ENCODE peak calls at places on chromosomes 12 and 14, in nine cellular contexts. H is hepatocyte, B is neural progenitor cell, G is endothelial cell of umbilical vein, E is GM23248, K is PC-3, C is MM.1S, V is fibroblast of lung, D is mammary epithelial cell. M is an unnamed sample.

GRCh38 chr14:69943084-69943797 is 64.0 kb downstream of the SMOC1 start:
- DNase-seq in H (peak; percentile 25), B (peak; percentile 31), G (no peak), E (no peak), K (no peak), C (no peak), V (no peak), D (no peak), M (no peak)

GRCh38 chr14:88628033-88628432 is 65.2 kb downstream of the ZC3H14 start:
- DNase-seq in H (no peak), B (no peak), G (no peak), E (no peak), K (no peak), C (no peak), V (no peak), D (no peak), M (no peak)

GRCh38 chr12:117680311-117680710 is 288.5 kb downstream of the KSR2 start:
- DNase-seq in H (no peak), B (no peak), G (peak; percentile 81), E (peak; percentile 66), K (peak; percentile 43), C (no peak), V (peak; percentile 67), D (no peak), M (no peak)

GRCh38 chr14:101075025-101075800 is 171.7 kb upstream of the RTL1 start:
- DNase-seq in H (no peak), B (no peak), G (no peak), E (no peak), K (no peak), C (no peak), V (peak; percentile 21), D (no peak), M (no peak)

GRCh38 chr14:53742226-53742607 is 214.4 kb downstream of the BMP4 start:
- DNase-seq in H (no peak), B (peak; percentile 59), G (peak; percentile 4), E (no peak), K (no peak), C (no peak), V (peak; percentile 3), D (no peak), M (peak; percentile 58)

GRCh38 chr12:13857750-13858149 is 123.7 kb downstream of the GRIN2B start:
- DNase-seq in H (no peak), B (no peak), G (no peak), E (no peak), K (no peak), C (no peak), V (no peak), D (no peak), M (no peak)

GRCh38 chr12:95182868-95183415 is 34.3 kb downstream of the FGD6 start:
- DNase-seq in H (no peak), B (no peak), G (no peak), E (peak; percentile 86), K (peak; percentile 72), C (no peak), V (peak; percentile 98), D (peak; percentile 57), M (no peak)

GRCh38 chr14:24052656-24053547 is 1.1 kb downstream of the CARMIL3 start:
- DNase-seq in H (no peak), B (no peak), G (no peak), E (peak; percentile 59), K (no peak), C (no peak), V (no peak), D (no peak), M (no peak)

GRCh38 chr12:121773011-121773777 is 20.3 kb downstream of the RHOF start:
- DNase-seq in H (peak; percentile 84), B (peak; percentile 82), G (peak; percentile 40), E (peak; percentile 72), K (peak; percentile 84), C (peak; percentile 37), V (peak; percentile 53), D (peak; percentile 64), M (peak; percentile 88)

GRCh38 chr12:58894040-58894439 is 26.3 kb downstream of the LRIG3 start:
- DNase-seq in H (no peak), B (no peak), G (no peak), E (no peak), K (no peak), C (no peak), V (no peak), D (no peak), M (no peak)

GRCh38 chr14:93234798-93235197 is 27.7 kb downstream of the UBR7 start:
- DNase-seq in H (no peak), B (peak; percentile 13), G (no peak), E (peak; percentile 96), K (peak; percentile 94), C (no peak), V (peak; percentile 89), D (peak; percentile 79), M (no peak)

GRCh38 chr14:56119221-56119967 is 1.2 kb downstream of the PELI2 start:
- DNase-seq in H (peak; percentile 61), B (peak; percentile 71), G (peak; percentile 54), E (peak; percentile 70), K (no peak), C (no peak), V (peak; percentile 47), D (no peak), M (peak; percentile 64)

GRCh38 chr14:56122306-56122705 is 4.1 kb downstream of the PELI2 start:
- DNase-seq in H (no peak), B (no peak), G (no peak), E (peak; percentile 37), K (no peak), C (no peak), V (no peak), D (no peak), M (no peak)

GRCh38 chr14:56121786-56122185 is 3.6 kb downstream of the PELI2 start:
- DNase-seq in H (no peak), B (no peak), G (no peak), E (no peak), K (no peak), C (no peak), V (no peak), D (no peak), M (no peak)

GRCh38 chr14:56118611-56119181 is 485 bp downstream of the PELI2 start:
- DNase-seq in H (peak; percentile 44), B (peak; percentile 46), G (peak; percentile 7), E (peak; percentile 75), K (no peak), C (no peak), V (no peak), D (no peak), M (peak; percentile 42)

GRCh38 chr14:56120091-56120632 is 2.0 kb downstream of the PELI2 start:
- DNase-seq in H (peak; percentile 29), B (peak; percentile 45), G (peak; percentile 65), E (peak; percentile 63), K (no peak), C (no peak), V (no peak), D (no peak), M (no peak)
- H2AFZ ChIP-seq in H (no peak overlapping the region), B (no peak overlapping the region), G (peak overlapping the region; percentile 81), E (peak overlapping the region; percentile 92), K (no peak overlapping the region), C (no peak overlapping the region), V (peak overlapping the region; percentile 43), D (no peak overlapping the region), M (no peak overlapping the region)

GRCh38 chr12:71639341-71639760 is 24.3 kb downstream of the ZFC3H1 start:
- DNase-seq in H (no peak), B (peak; percentile 4), G (no peak), E (peak; percentile 17), K (peak; percentile 22), C (peak; percentile 21), V (no peak), D (peak; percentile 4), M (peak; percentile 37)

GRCh38 chr12:71642264-71642663 is 21.4 kb downstream of the ZFC3H1 start:
- DNase-seq in H (no peak), B (no peak), G (no peak), E (no peak), K (no peak), C (peak; percentile 11), V (no peak), D (no peak), M (no peak)

GRCh38 chr12:71640316-71640715 is 23.3 kb downstream of the ZFC3H1 start:
- DNase-seq in H (no peak), B (no peak), G (no peak), E (no peak), K (no peak), C (no peak), V (no peak), D (no peak), M (no peak)

GRCh38 chr12:71638499-71638898 is 25.1 kb downstream of the ZFC3H1 start:
- DNase-seq in H (no peak), B (no peak), G (no peak), E (no peak), K (no peak), C (no peak), V (no peak), D (no peak), M (no peak)

DNA sequence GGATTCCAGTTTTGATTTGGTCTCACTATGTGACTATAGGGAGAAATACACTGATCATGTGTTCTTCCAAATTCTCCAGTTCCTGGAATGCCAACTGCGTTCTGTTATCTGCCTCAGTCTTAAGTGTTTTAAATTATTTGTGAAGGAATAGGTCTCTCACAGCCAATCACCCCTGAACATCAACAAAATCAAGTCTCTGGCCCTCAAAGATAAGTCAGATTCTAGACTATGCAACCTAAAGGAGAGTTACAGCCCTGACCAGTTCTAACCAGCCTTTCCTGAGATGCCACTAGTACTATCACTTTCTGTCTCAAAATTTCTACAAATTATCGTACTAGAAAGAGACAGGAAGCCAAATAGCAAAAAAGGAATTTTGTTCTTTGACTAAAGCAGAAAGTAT is 22.3 kb downstream of the ZFC3H1 start:
- DNase-seq in H (no peak), B (no peak), G (no peak), E (no peak), K (no peak), C (no peak), V (no peak), D (no peak), M (no peak)
- TF ChIP-seq EZH2 in H (no peak), B (no peak), G (no peak), E (no peak), K (no peak), C (no peak), V (no peak), D (no peak), M (no peak)

DNA sequence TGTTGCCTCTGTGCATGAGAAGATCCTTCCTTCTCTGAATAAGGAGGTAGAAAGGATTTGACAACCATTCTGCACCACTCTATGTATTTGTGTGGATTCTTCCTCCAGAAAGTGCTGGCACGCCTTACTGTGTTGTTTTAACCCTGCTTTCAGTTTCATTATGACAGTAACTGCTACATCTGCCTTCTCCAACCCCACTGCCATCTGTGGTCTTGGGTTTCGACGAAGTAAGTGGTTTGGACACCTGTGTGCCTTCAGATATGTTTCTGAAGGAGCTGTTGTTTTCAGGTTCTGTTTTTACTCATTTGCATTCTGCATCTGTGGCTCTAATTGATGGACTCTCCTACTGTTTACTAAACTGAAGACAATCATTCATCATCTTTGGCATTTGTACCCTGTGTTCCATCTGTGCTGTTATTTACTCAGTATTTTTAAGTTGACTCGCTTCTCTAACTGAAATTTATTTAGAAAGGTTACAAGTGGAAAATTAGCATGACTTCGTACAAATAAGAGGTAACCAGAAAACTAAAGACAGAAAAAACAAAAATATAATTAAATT is 4.1 kb downstream of the TSHR start:
- DNase-seq in H (no peak), B (no peak), G (no peak), E (no peak), K (no peak), C (peak; percentile 93), V (no peak), D (no peak), M (no peak)
- H2AFZ ChIP-seq in H (no peak overlapping the region), B (no peak overlapping the region), G (no peak overlapping the region), E (no peak overlapping the region), K (no peak overlapping the region), C (no peak overlapping the region), V (peak overlapping the region; percentile 12), D (no peak overlapping the region), M (no peak overlapping the region)

GRCh38 chr12:104164635-104165034 is 26.6 kb upstream of the NFYB start:
- DNase-seq in H (no peak), B (peak; percentile 40), G (no peak), E (no peak), K (no peak), C (no peak), V (no peak), D (no peak), M (peak; percentile 40)
- TF ChIP-seq EZH2 in H (no peak), B (no peak), G (no peak), E (no peak), K (no peak), C (no peak), V (no peak), D (no peak), M (no peak)